ENCODE peak calls at places on chromosomes 13 and 19, in six cellular contexts. N, O, I, C, R and P are unnamed samples.

GRCh38 chr13:30690282-30691188 is 44.8 kb upstream of the ALOX5AP start:
- DNase-seq in I (peak; percentile 90), R (no peak), N (peak; percentile 83), O (peak; percentile 99), C (peak; percentile 86), P (peak; percentile 83)

GRCh38 chr13:80923907-80924306 is 583.0 kb upstream of the SPRY2 start:
- DNase-seq in O (no peak), I (no peak), N (no peak), R (peak; percentile 36), C (no peak), P (no peak)

GRCh38 chr19:54416695-54417491 is 1.6 kb downstream of the TTYH1 start:
- DNase-seq in C (no peak), N (peak; percentile 55), R (peak; percentile 34), I (no peak), O (no peak), P (no peak)

GRCh38 chr13:111177803-111178389 is 62.8 kb downstream of the ARHGEF7 start:
- DNase-seq in N (no peak), R (no peak), C (no peak), O (no peak), I (no peak), P (no peak)

GRCh38 chr13:21343659-21344058 is 115.4 kb downstream of the ZDHHC20 start:
- DNase-seq in O (no peak), C (no peak), N (no peak), R (no peak), I (no peak), P (no peak)

GRCh38 chr13:98998831-98999634 is 21.2 kb upstream of the DOCK9 start:
- DNase-seq in R (no peak), I (no peak), C (no peak), N (no peak), O (no peak), P (no peak)

GRCh38 chr19:1818549-1819195 is 6.6 kb upstream of the ATP8B3 start:
- DNase-seq in I (no peak), N (no peak), O (no peak), R (no peak), C (peak; percentile 74), P (no peak)

GRCh38 chr19:48390188-48391099 is 907 bp downstream of the KDELR1 start:
- DNase-seq in O (no peak), N (peak; percentile 88), R (peak; percentile 83), I (peak; percentile 82), C (peak; percentile 91), P (peak; percentile 77)

GRCh38 chr13:23707674-23708073 is 137.5 kb downstream of the TNFRSF19 start:
- DNase-seq in O (no peak), N (no peak), R (no peak), I (no peak), C (no peak), P (no peak)

GRCh38 chr13:52713894-52714293 is 25.7 kb downstream of the CNMD start:
- DNase-seq in N (no peak), O (no peak), R (no peak), C (no peak), I (peak; percentile 74), P (peak; percentile 65)

GRCh38 chr13:48653074-48654054 is at the start of gene CYSLTR2:
- DNase-seq in R (peak; percentile 6), I (no peak), O (no peak), C (no peak), N (no peak), P (no peak)

GRCh38 chr13:98752111-98752941 is at the start of gene SLC15A1:
- DNase-seq in N (no peak), O (no peak), R (peak; percentile 33), C (no peak), I (no peak), P (no peak)

GRCh38 chr13:60169239-60170031 is 5.7 kb upstream of the DIAPH3 start:
- DNase-seq in O (no peak), I (no peak), R (no peak), C (no peak), N (no peak), P (no peak)

GRCh38 chr19:17475541-17476115 is 5.3 kb downstream of the SLC27A1 start:
- DNase-seq in C (no peak), I (peak; percentile 84), O (no peak), R (no peak), N (no peak), P (peak; percentile 64)

GRCh38 chr19:801030-801860 is 4.0 kb downstream of the PTBP1 start:
- DNase-seq in N (peak; percentile 89), C (no peak), O (no peak), I (peak; percentile 89), R (no peak), P (peak; percentile 88)

DNA sequence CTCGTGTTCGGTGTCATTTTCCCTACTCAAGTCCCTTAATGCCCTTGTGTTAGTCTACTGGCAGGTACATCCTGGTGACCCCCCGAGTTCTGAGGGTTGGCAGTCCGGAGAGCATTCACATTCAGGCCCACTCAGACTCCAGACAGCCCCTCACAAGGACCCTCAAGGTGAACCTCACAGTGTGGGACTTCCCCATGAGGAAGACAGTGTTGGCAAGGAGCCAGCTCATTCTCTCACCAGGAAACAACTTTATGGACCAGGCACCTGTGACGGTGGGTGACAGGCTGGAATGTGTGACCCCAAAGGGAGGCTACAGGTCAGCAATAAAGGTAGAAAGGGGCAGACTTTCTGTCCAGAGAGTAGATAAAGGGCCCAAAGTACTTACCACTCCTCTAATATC is 24.5 kb downstream of the RDH8 start:
- DNase-seq in C (no peak), R (no peak), O (no peak), I (no peak), N (no peak), P (no peak)
- H3K4me3 ChIP-seq in C (no peak overlapping the region), R (no peak overlapping the region), O (no peak overlapping the region), I (no peak overlapping the region), N (no peak overlapping the region), P (no peak overlapping the region)

DNA sequence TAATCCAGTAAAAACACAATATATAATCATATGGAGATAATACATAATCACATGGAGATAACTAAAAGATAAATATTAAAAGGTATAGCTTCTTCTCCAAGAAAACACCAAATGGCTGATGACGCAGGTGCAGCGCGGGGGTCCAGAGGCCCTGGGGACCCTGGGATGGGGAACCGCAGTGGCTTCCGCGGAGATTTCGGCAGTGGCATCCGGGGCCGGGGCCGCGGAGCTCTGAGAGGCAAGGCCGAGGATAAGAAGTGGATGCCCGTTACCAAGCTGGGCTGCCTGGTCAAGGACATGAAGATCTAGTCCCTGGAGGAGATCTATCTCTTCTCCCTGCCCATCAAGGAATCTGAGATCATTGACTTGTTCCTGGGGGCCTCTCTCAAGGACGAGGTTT is 10.5 kb downstream of the ZNF44 start:
- DNase-seq in C (no peak), I (no peak), N (no peak), R (no peak), O (no peak), P (no peak)
- H3K9me3 ChIP-seq in C (peaks cover 22% of the 10 kb centered on the region), I (no peaks in the 10 kb centered on the region), N (no peaks in the 10 kb centered on the region), R (peaks cover 14% of the 10 kb centered on the region), O (peaks cover 23% of the 10 kb centered on the region), P (peaks cover 33% of the 10 kb centered on the region)

GRCh38 chr13:51007216-51007615 is 97.6 kb downstream of the RNASEH2B start:
- DNase-seq in N (no peak), I (no peak), O (no peak), R (no peak), C (no peak), P (no peak)

GRCh38 chr13:51004111-51004865 is 94.7 kb downstream of the RNASEH2B start:
- DNase-seq in R (no peak), I (peak; percentile 57), C (no peak), N (no peak), O (no peak), P (no peak)

GRCh38 chr13:51005566-51005965 is 96.0 kb downstream of the RNASEH2B start:
- DNase-seq in I (no peak), C (no peak), R (no peak), N (no peak), O (no peak), P (no peak)

GRCh38 chr13:51004918-51005460 is 95.4 kb downstream of the RNASEH2B start:
- DNase-seq in I (peak; percentile 38), C (no peak), N (no peak), O (no peak), R (no peak), P (no peak)

GRCh38 chr13:51006067-51006800 is 96.6 kb downstream of the RNASEH2B start:
- DNase-seq in R (no peak), I (no peak), N (no peak), O (no peak), C (no peak), P (no peak)
- H3K4me3 ChIP-seq in R (no peak overlapping the region), I (no peak overlapping the region), N (no peak overlapping the region), O (no peak overlapping the region), C (no peak overlapping the region), P (no peak overlapping the region)

DNA sequence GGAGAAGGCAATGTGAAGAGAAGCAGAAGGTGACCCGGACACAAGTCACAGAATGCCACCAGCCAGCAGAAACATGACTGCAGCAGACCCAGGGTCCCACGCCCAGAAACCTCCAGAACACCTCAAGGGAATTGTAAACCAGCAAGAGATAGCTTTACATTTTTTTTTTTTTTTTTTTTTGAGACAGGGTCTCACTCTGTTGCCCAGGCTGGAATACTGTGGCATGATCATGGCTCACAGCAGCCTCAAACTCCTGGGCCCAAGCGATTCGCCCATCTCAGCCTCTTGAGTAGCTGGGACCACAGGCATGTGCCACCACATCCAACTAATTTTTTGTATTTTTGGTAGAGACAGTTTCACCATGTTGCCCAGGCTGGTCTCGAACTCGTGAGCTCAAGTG is 10.5 kb upstream of the CEACAM20 start:
- DNase-seq in O (no peak), I (no peak), R (no peak), N (peak; percentile 27), C (no peak), P (no peak)
- H3K9me3 ChIP-seq in O (no peaks in the 10 kb centered on the region), I (no peaks in the 10 kb centered on the region), R (no peaks in the 10 kb centered on the region), N (no peaks in the 10 kb centered on the region), C (peaks cover 13% of the 10 kb centered on the region), P (no peaks in the 10 kb centered on the region)

DNA sequence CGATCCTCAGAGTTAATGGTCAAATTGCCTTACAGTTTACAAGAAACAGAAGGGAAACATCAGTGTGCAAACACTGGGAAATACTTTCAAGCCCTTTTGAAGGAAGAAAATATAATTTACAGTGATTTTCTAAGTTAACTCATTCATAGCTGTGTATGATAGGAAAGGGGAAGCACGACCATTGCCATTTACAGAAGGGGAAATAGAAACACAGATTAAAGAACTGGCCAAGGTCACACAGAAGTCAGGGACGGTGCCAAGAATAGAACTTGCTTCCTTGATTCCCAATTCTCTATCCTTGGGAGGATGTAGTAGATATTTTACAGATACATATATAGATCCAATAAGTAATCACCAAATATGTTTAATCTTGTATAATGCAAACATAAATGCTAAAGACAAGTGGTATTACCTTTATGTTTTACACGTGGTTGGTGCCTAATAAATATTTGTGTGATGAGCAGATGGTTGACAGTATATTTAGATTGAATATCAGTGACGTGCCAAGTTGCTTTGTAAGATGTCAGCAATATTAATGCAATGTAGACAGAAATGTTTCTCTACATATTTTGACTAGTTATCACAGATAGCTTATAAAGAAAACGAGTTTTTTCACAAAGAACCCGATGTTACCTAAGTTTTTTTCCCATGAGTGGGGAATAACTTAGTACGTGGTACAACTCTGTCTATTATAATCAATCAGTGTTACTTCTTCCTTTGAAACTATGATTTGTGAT is 73.1 kb downstream of the FLT1 start:
- DNase-seq in O (no peak), N (no peak), R (no peak), I (no peak), C (no peak), P (no peak)
- H3K4me3 ChIP-seq in O (no peak overlapping the region), N (no peak overlapping the region), R (no peak overlapping the region), I (no peak overlapping the region), C (no peak overlapping the region), P (no peak overlapping the region)

DNA sequence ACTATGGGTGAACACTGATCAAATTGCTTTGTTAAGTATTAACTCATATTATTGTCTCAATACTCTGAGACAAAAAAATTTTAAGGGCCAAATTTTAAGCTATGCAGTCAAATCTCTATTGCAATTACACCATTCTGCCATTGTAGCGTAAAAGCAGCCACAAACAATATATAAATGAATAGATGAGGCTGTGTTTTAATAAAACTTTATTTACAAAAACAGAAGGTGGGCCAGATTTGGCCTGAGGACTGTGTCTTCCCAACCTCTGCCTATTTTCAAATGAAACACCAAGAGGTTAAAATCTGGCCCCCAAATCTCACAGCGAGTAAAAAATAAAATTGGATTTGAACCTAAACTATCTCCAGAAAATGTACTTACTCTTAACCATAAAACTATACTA is 51.7 kb downstream of the MBD3L2B start:
- DNase-seq in R (no peak), N (no peak), I (no peak), O (no peak), C (no peak), P (no peak)
- H3K9me3 ChIP-seq in R (no peaks in the 10 kb centered on the region), N (no peaks in the 10 kb centered on the region), I (no peaks in the 10 kb centered on the region), O (peaks cover 37% of the 10 kb centered on the region), C (no peaks in the 10 kb centered on the region), P (no peaks in the 10 kb centered on the region)